ENCODE peak calls at places on chromosomes 5 and 9, in ten cellular contexts. F is uterus; R is heart left ventricle; X is IMR-90; I is RWPE2; Q is neuronal stem cell; D is tibial nerve; Z is naive thymus-derived CD4-positive, alpha-beta T cell; W is HepG2; E is aorta. N is an unnamed sample. For H3K4me1, the result is how much of the 10 kb centered on the place peaks cover.

GRCh38 chr5:115847290-115847689 is 5.6 kb downstream of the AP3S1 start:
- DNase-seq in F (no peak), R (no peak), X (no peak), I (no peak), Q (no peak), D (no peak), Z (no peak), W (no peak), E (no peak), N (no peak)

GRCh38 chr9:128249558-128249913 is 26.3 kb downstream of the GOLGA2 start:
- DNase-seq in F (no peak), R (no peak), X (no peak), I (no peak), Q (no peak), D (no peak), Z (no peak), W (no peak), E (no peak), N (no peak)

GRCh38 chr5:102700126-102700851 is 54.8 kb upstream of the PAM start:
- DNase-seq in F (no peak), R (no peak), X (no peak), I (no peak), Q (no peak), D (no peak), Z (no peak), W (no peak), E (no peak), N (no peak)

GRCh38 chr5:53359906-53360305 is 120.5 kb upstream of the FST start:
- DNase-seq in F (no peak), R (no peak), X (peak), I (no peak), Q (no peak), D (no peak), Z (no peak), W (peak), E (no peak), N (no peak)

GRCh38 chr9:14278291-14278721 is 35.6 kb downstream of the NFIB start:
- DNase-seq in F (no peak), R (no peak), X (peak), I (no peak), Q (no peak), D (no peak), Z (no peak), W (peak), E (no peak), N (no peak)

GRCh38 chr9:89786650-89787049 is 181.8 kb downstream of the GADD45G start:
- DNase-seq in F (no peak), R (no peak), X (no peak), I (no peak), Q (no peak), D (peak), Z (no peak), W (no peak), E (no peak), N (no peak)

GRCh38 chr5:174636081-174636480 is 88.3 kb upstream of the MSX2 start:
- DNase-seq in F (no peak), R (no peak), X (no peak), I (no peak), Q (no peak), D (no peak), Z (no peak), W (no peak), E (no peak), N (no peak)

GRCh38 chr9:112532427-112532826 is 45.8 kb downstream of the KIAA1958 start:
- DNase-seq in F (peak), R (no peak), X (peak), I (no peak), Q (no peak), D (peak), Z (no peak), W (no peak), E (peak), N (no peak)

GRCh38 chr5:33827885-33828284 is 63.9 kb downstream of the ADAMTS12 start:
- DNase-seq in F (no peak), R (no peak), X (no peak), I (no peak), Q (no peak), D (no peak), Z (no peak), W (no peak), E (no peak), N (no peak)

GRCh38 chr9:16656432-16657169 is 213.9 kb downstream of the BNC2 start:
- DNase-seq in F (no peak), R (no peak), X (peak), I (no peak), Q (no peak), D (no peak), Z (no peak), W (no peak), E (no peak), N (no peak)

GRCh38 chr5:37391591-37391990 is 12.5 kb downstream of the WDR70 start:
- DNase-seq in F (no peak), R (no peak), X (no peak), I (no peak), Q (no peak), D (no peak), Z (no peak), W (no peak), E (no peak), N (no peak)

GRCh38 chr5:61281686-61282085 is 50.4 kb upstream of the ZSWIM6 start:
- DNase-seq in F (no peak), R (no peak), X (no peak), I (no peak), Q (no peak), D (no peak), Z (no peak), W (no peak), E (no peak), N (no peak)

GRCh38 chr5:160363122-160363521 is 7.3 kb downstream of the C1QTNF2 start:
- DNase-seq in F (no peak), R (no peak), X (no peak), I (no peak), Q (no peak), D (no peak), Z (no peak), W (no peak), E (no peak), N (no peak)

GRCh38 chr9:127927457-127928231 is 2.9 kb downstream of the PIP5KL1 start:
- DNase-seq in F (no peak), R (no peak), X (no peak), I (peak), Q (no peak), D (no peak), Z (peak), W (no peak), E (peak), N (peak)

GRCh38 chr9:123586140-123586735 is 230.2 kb downstream of the CRB2 start:
- DNase-seq in F (no peak), R (no peak), X (no peak), I (no peak), Q (no peak), D (no peak), Z (no peak), W (no peak), E (no peak), N (no peak)

GRCh38 chr5:149912226-149912864 is 32.2 kb downstream of the PDE6A start:
- DNase-seq in F (no peak), R (no peak), X (no peak), I (no peak), Q (no peak), D (no peak), Z (no peak), W (no peak), E (no peak), N (no peak)

GRCh38 chr9:84146893-84147705 is 166.5 kb downstream of the RMI1 start:
- DNase-seq in F (no peak), R (no peak), X (no peak), I (no peak), Q (no peak), D (no peak), Z (no peak), W (no peak), E (no peak), N (no peak)

GRCh38 chr5:178533136-178533535 is 57.1 kb downstream of the COL23A1 start:
- DNase-seq in F (no peak), R (no peak), X (no peak), I (no peak), Q (no peak), D (no peak), Z (no peak), W (no peak), E (no peak), N (no peak)

GRCh38 chr5:102796014-102796413 is 40.9 kb downstream of the PAM start:
- DNase-seq in F (no peak), R (no peak), X (no peak), I (no peak), Q (no peak), D (no peak), Z (no peak), W (peak), E (no peak), N (no peak)

GRCh38 chr5:141875795-141876627 is 2.2 kb downstream of the PCDH1 start:
- DNase-seq in F (no peak), R (no peak), X (no peak), I (no peak), Q (no peak), D (no peak), Z (no peak), W (no peak), E (no peak), N (no peak)

DNA sequence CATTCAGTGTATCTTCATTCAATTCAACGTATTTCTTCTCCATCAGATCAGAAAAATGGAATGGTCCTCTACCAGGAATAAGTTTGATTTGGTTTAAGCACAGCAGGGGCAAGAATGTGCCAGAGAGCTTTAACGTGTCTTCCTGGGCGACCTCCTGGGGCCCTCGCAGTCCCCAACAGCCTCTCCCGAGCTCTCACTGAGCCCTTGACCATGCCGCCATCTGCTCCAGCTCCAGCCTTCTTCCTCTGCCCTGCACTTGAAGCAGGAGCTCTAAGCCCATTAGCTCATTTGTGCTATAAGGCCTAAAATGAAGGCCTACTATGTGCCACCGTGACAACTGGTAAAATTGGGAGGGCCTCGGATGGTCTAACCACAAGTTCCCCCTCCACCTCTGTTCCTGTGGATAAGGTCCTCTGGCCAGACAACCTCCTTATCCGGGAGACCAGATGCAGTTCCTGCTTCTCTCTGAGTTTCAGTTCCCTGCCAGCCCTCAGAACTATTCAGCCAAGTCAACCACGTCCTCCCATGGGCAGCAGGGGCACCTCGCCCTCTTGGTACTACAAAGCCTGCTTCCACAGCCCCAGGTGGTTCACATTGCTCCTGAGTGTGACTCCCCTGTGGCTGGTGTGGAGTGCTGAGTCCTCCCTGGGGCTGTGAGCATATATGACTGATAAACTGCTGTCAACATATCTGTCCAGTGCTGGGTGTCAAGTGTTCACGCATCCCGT is 35.8 kb downstream of the C5orf15 start:
- DNase-seq in F (no peak), R (no peak), X (no peak), I (no peak), Q (no peak), D (no peak), Z (no peak), W (no peak), E (no peak), N (no peak)
- H3K4me1 ChIP-seq in F (under half), R (under half), X (under half), I (under half), Q (under half), D (under half), Z (under half), W (under half), E (under half), N (under half)

GRCh38 chr5:95858023-95858461 is 35.5 kb upstream of the GLRX start:
- DNase-seq in F (peak), R (no peak), X (peak), I (no peak), Q (no peak), D (no peak), Z (no peak), W (peak), E (peak), N (no peak)
- H3K4me3 ChIP-seq in F (no peak), R (no peak), X (no peak), I (no peak), Q (no peak), D (no peak), Z (no peak), W (no peak), E (no peak), N (no peak)

GRCh38 chr5:68251804-68252648 is 36.5 kb downstream of the PIK3R1 start:
- DNase-seq in F (peak), R (no peak), X (peak), I (no peak), Q (no peak), D (peak), Z (no peak), W (no peak), E (no peak), N (no peak)
- H3K27ac ChIP-seq in F (peak), R (peak), X (peak), I (peak), Q (no peak), D (peak), Z (peak), W (no peak), E (peak), N (no peak)

GRCh38 chr5:32147959-32148358 is 26.2 kb downstream of the GOLPH3 start:
- DNase-seq in F (no peak), R (no peak), X (no peak), I (no peak), Q (no peak), D (no peak), Z (no peak), W (peak), E (no peak), N (no peak)
- H3K4me1 ChIP-seq in F (under half), R (half or more), X (under half), I (under half), Q (under half), D (under half), Z (under half), W (half or more), E (under half), N (under half)